ENCODE peak calls at places on chromosomes 16 and 17, in eight cellular contexts. V is AG09319; D is progenitor cell of endocrine pancreas; H is stomach; R is tibial artery; W is endodermal cell; G is foreskin keratinocyte; E is CD4-positive, alpha-beta T cell. A is an unnamed sample.

GRCh38 chr17:63275318-63275967 is 170.7 kb downstream of the CYB561 start:
- DNase-seq in H (no peak), E (no peak), V (peak; percentile 66), D (no peak), W (no peak), G (peak; percentile 96), R (no peak), A (no peak)

GRCh38 chr17:59619313-59620063 is at the start of gene CLTC:
- DNase-seq in E (peak; percentile 86), G (peak; percentile 99), V (peak; percentile 96), R (peak; percentile 96), W (peak; percentile 97), D (peak; percentile 75), H (peak; percentile 92), A (peak; percentile 96)

GRCh38 chr17:979539-980405 is at the start of gene NXN:
- DNase-seq in V (no peak), D (peak; percentile 91), G (peak; percentile 51), H (peak; percentile 91), R (peak; percentile 91), W (peak; percentile 99), E (peak; percentile 88), A (peak; percentile 99)

GRCh38 chr16:86225905-86226371 is 284.4 kb upstream of the FOXF1 start:
- DNase-seq in W (no peak), V (no peak), D (no peak), G (no peak), H (peak; percentile 22), R (no peak), E (no peak), A (no peak)

GRCh38 chr17:43193251-43193650 is 18.4 kb upstream of the TMEM106A start:
- DNase-seq in D (no peak), W (no peak), H (no peak), E (no peak), R (no peak), G (no peak), V (no peak), A (no peak)

GRCh38 chr17:50283246-50283645 is 9.0 kb downstream of the TMEM92 start:
- DNase-seq in W (peak; percentile 55), V (no peak), D (no peak), G (no peak), R (no peak), E (no peak), H (no peak), A (no peak)

GRCh38 chr16:48081656-48082055 is 74.1 kb downstream of the ABCC12 start:
- DNase-seq in D (no peak), E (no peak), V (peak; percentile 11), R (no peak), W (no peak), H (no peak), G (peak; percentile 65), A (no peak)

GRCh38 chr16:2002406-2003230 is 7.0 kb downstream of the ZNF598 start:
- DNase-seq in W (no peak), D (no peak), H (no peak), V (no peak), G (no peak), E (no peak), R (no peak), A (no peak)

GRCh38 chr16:87223656-87224248 is 93.4 kb downstream of the C16orf95 start:
- DNase-seq in R (no peak), G (peak; percentile 76), E (no peak), D (no peak), H (no peak), W (no peak), V (no peak), A (no peak)

GRCh38 chr16:27644165-27644564 is 94.2 kb downstream of the KATNIP start:
- DNase-seq in W (no peak), H (no peak), E (no peak), V (no peak), R (no peak), D (no peak), G (no peak), A (no peak)

GRCh38 chr16:27641260-27641659 is 91.3 kb downstream of the KATNIP start:
- DNase-seq in W (no peak), R (no peak), D (no peak), V (no peak), G (no peak), H (no peak), E (no peak), A (no peak)

GRCh38 chr16:27639588-27640276 is 89.8 kb downstream of the KATNIP start:
- DNase-seq in W (peak; percentile 78), D (peak; percentile 15), H (no peak), G (peak; percentile 41), R (no peak), E (no peak), V (no peak), A (peak; percentile 7)

GRCh38 chr16:27640277-27640600 is 90.3 kb downstream of the KATNIP start:
- DNase-seq in R (no peak), W (peak; percentile 70), D (no peak), H (no peak), E (no peak), G (peak; percentile 23), V (no peak), A (no peak)

DNA sequence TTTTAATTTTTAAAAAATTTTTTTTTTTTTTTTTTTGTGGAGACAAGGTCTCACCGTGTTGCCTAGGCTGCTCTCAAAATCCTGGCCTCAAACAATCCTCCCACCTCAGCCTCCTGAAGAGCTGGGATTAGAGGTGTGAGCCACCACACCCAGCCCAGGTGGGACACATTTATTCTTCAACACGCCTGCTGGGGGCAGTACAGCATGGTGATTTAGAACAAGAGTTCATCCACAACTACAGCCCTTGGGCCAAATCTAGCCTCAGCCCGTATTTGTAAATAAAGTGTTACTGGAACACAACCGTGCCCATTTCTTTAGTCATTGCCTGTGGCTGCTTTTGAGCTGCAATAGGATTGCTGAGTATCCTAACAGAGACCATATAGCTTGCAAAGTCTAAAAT is 92.8 kb downstream of the KATNIP start:
- DNase-seq in W (peak; percentile 70), V (no peak), R (no peak), G (no peak), H (no peak), E (no peak), D (no peak), A (no peak)
- TF ChIP-seq CTCF in W (peak; percentile 61), V (peak; percentile 8), R (no peak), G (peak; percentile 43), H (no peak), E (no peak), D (no peak), A (no peak)

DNA sequence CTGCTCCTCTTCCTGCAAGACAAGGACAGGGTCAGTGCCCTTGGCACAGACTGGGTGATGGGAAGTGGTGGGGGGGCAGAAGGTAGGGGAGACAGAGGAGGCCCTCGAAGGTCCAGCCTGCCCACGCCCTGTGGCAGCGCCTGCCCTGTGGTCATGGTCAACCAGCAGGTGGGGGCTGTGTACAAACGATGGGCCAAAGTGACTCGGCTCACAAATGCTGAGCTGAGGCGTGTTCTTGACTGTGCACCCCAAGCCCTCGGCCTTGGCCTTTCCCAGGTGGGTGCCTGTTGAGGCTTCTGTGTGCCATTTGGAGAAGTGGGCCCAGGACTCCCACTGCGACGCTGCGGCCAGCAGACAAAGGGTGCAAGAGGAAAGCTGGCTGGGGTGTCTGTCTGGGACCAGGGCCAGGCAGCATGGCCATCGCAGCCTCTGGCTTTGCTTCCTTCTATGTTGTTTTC is 22.6 kb downstream of the MXRA7 start:
- DNase-seq in W (no peak), E (no peak), D (no peak), V (no peak), G (no peak), R (no peak), H (no peak), A (no peak)
- TF ChIP-seq CTCF in W (no peak), E (no peak), D (no peak), V (no peak), G (no peak), R (no peak), H (no peak), A (no peak)

DNA sequence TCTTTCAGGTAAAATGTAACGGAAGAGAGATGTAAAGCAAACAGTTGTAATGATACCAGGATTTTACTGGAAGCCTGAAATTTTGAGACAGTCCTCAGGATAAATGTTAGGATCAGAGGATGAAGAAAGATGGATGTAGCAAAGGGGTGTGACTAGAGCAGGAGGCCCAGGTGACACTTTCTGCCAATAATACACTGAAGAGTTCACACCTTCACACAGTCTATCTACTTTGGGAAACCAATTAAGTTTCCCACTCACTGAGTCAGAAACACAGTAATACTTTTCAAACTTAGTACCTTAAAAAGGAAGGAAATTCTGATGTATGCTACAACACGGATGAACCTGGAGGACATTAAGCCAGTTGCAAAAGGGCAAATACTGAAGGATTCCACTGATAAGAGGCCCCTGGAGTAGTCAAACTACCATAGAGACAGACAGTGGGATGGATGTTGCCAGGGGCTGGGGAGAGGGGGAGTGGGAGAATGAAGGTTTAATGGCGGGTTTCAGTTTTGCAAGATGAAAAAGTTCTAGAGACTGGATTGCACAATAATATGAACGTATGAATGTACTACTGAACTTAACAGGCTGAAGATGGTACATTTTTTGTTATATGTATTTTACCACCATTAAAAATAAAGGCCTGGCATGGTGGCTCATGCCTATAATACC is 62.3 kb downstream of the CYTH1 start:
- DNase-seq in D (no peak), G (no peak), R (no peak), V (no peak), H (no peak), E (no peak), W (no peak), A (no peak)
- TF ChIP-seq CTCF in D (no peak), G (no peak), R (no peak), V (no peak), H (no peak), E (no peak), W (no peak), A (no peak)

GRCh38 chr16:88784074-88784855 is 755 bp downstream of the PIEZO1 start:
- DNase-seq in R (peak; percentile 92), H (peak; percentile 66), G (peak; percentile 51), E (peak; percentile 36), W (peak; percentile 87), V (no peak), D (peak; percentile 62), A (peak; percentile 76)
- TF ChIP-seq CTCF in R (peak; percentile 51), H (no peak), G (peak; percentile 61), E (peak; percentile 40), W (peak; percentile 71), V (peak; percentile 63), D (peak; percentile 55), A (peak; percentile 63)

GRCh38 chr17:28717578-28718316 is at the start of gene RAB34:
- DNase-seq in R (peak; percentile 90), G (peak; percentile 75), E (peak; percentile 36), W (peak; percentile 99), D (peak; percentile 87), V (peak; percentile 78), H (peak; percentile 47), A (peak; percentile 72)
- TF ChIP-seq CTCF in R (peak; percentile 26), G (peak; percentile 45), E (no peak), W (peak; percentile 70), D (peak; percentile 70), V (no peak), H (no peak), A (no peak)

A was measured in B cell.